ENCODE peak calls at places on chromosomes 13 and 19, in four cellular contexts. U is IMR-90, R is erythroblast, A is thoracic aorta. C is an unnamed sample.

GRCh38 chr13:39148513-39148961 is 110.3 kb downstream of the NHLRC3 start:
- DNase-seq in U (no peak), R (no peak), A (no peak), C (no peak)

GRCh38 chr13:57311009-57311586 is 144.1 kb downstream of the PRR20E start:
- DNase-seq in U (no peak), R (no peak), A (no peak), C (no peak)

GRCh38 chr13:101868585-101869469 is 416.4 kb downstream of the ITGBL1 start:
- DNase-seq in U (no peak), R (no peak), A (no peak), C (no peak)

GRCh38 chr13:101970339-101970738 is 431.5 kb downstream of the FGF14 start:
- DNase-seq in U (no peak), R (no peak), A (no peak), C (no peak)

GRCh38 chr19:35715355-35715809 is 2.4 kb upstream of the KMT2B start:
- DNase-seq in U (no peak), R (no peak), A (no peak), C (no peak)

GRCh38 chr19:3369337-3370213 is 3.2 kb downstream of the NFIC start:
- DNase-seq in U (peak), R (no peak), A (no peak), C (no peak)

GRCh38 chr19:52592301-52592700 is 22.2 kb downstream of the ZNF701 start:
- DNase-seq in U (no peak), R (no peak), A (no peak), C (no peak)

GRCh38 chr13:89061821-89062220 is 1390.7 kb downstream of the SLITRK5 start:
- DNase-seq in U (no peak), R (no peak), A (no peak), C (no peak)

GRCh38 chr19:11197291-11198174 is at the start of gene KANK2:
- DNase-seq in U (peak), R (peak), A (no peak), C (peak)

GRCh38 chr19:13208964-13209796 is 59.0 kb downstream of the IER2 start:
- DNase-seq in U (no peak), R (no peak), A (no peak), C (no peak)

GRCh38 chr19:13057147-13057572 is 45.5 kb downstream of the LYL1 start:
- DNase-seq in U (no peak), R (no peak), A (no peak), C (no peak)

GRCh38 chr13:76968041-76968440 is 19.7 kb downstream of the ACOD1 start:
- DNase-seq in U (no peak), R (no peak), A (no peak), C (no peak)

GRCh38 chr19:18417250-18418033 is 1.8 kb upstream of the SSBP4 start:
- DNase-seq in U (peak), R (peak), A (no peak), C (peak)

GRCh38 chr13:113671066-113672001 is 4.3 kb downstream of the GRK1 start:
- DNase-seq in U (no peak), R (no peak), A (no peak), C (peak)

GRCh38 chr19:45558399-45558878 is 26.2 kb downstream of the OPA3 start:
- DNase-seq in U (peak), R (peak), A (no peak), C (no peak)

GRCh38 chr19:51688665-51689571 is 4.2 kb upstream of the SPACA6 start:
- DNase-seq in U (peak), R (peak), A (peak), C (peak)

GRCh38 chr19:13843104-13843921 is 33.6 kb upstream of the NANOS3 start:
- DNase-seq in U (peak), R (no peak), A (no peak), C (peak)

GRCh38 chr13:101576452-101576851 is 124.0 kb downstream of the ITGBL1 start:
- DNase-seq in U (peak), R (no peak), A (no peak), C (no peak)

GRCh38 chr19:45952341-45952690 is 21.3 kb downstream of the NOVA2 start:
- DNase-seq in U (no peak), R (no peak), A (no peak), C (no peak)

GRCh38 chr19:1027953-1028902 is 1.8 kb downstream of the CNN2 start:
- DNase-seq in U (peak), R (peak), A (no peak), C (no peak)

GRCh38 chr13:104256701-104257100 is 1190.5 kb upstream of the SLC10A2 start:
- DNase-seq in U (no peak), R (no peak), A (no peak), C (no peak)

GRCh38 chr19:8323781-8324185 is 2.5 kb downstream of the RPS28 start:
- DNase-seq in U (no peak), R (peak), A (no peak), C (no peak)

GRCh38 chr13:29845440-29846056 is 4.9 kb downstream of the UBL3 start:
- DNase-seq in U (peak), R (no peak), A (no peak), C (no peak)

GRCh38 chr13:59691501-59692066 is 472.1 kb downstream of the DIAPH3 start:
- DNase-seq in U (peak), R (no peak), A (no peak), C (no peak)

GRCh38 chr19:47433121-47433520 is 13.8 kb upstream of the MEIS3 start:
- DNase-seq in U (no peak), R (no peak), A (no peak), C (no peak)

GRCh38 chr13:78098249-78098648 is 179.6 kb upstream of the EDNRB start:
- DNase-seq in U (no peak), R (no peak), A (no peak), C (no peak)

GRCh38 chr19:41161903-41162302 is 31.1 kb upstream of the CYP2S1 start:
- DNase-seq in U (no peak), R (no peak), A (no peak), C (no peak)

GRCh38 chr19:56350416-56351045 is 35.9 kb upstream of the ZSCAN5A start:
- DNase-seq in U (peak), R (peak), A (no peak), C (no peak)

GRCh38 chr13:23667750-23668149 is 97.5 kb downstream of the TNFRSF19 start:
- DNase-seq in U (no peak), R (peak), A (no peak), C (no peak)

C was measured in RWPE2.